ENCODE peak calls at places on chromosomes 5 and 9, in nine cellular contexts. K, Y, A, N, I, J, Z, G and H are unnamed samples.

GRCh38 chr5:35246928-35247644 is 16.8 kb upstream of the PRLR start:
- DNase-seq in I (no peak), A (peak; percentile 55), Z (peak; percentile 81), G (peak; percentile 78), N (no peak), J (no peak), K (peak; percentile 47), Y (peak; percentile 15), H (no peak)

GRCh38 chr5:73093943-73094342 is 26.4 kb upstream of the TMEM171 start:
- DNase-seq in G (no peak), Y (peak; percentile 34), J (no peak), K (peak; percentile 67), A (peak; percentile 88), Z (no peak), I (peak; percentile 85), N (no peak), H (peak; percentile 39)

GRCh38 chr9:13064060-13064459 is 215.4 kb downstream of the MPDZ start:
- DNase-seq in K (no peak), I (no peak), A (no peak), J (no peak), Z (no peak), G (no peak), Y (no peak), N (no peak), H (no peak)

GRCh38 chr9:116644099-116644688 is 42.9 kb upstream of the TRIM32 start:
- DNase-seq in G (no peak), J (no peak), A (peak; percentile 21), K (peak; percentile 70), N (no peak), Y (peak; percentile 74), Z (no peak), I (peak; percentile 9), H (no peak)

GRCh38 chr5:71932649-71933338 is 174.5 kb upstream of the MAP1B start:
- DNase-seq in N (peak; percentile 69), Y (peak; percentile 36), G (peak; percentile 49), K (peak; percentile 79), A (peak; percentile 95), J (no peak), Z (peak; percentile 92), I (peak; percentile 84), H (peak; percentile 84)

GRCh38 chr5:68898961-68899471 is 194.8 kb upstream of the SLC30A5 start:
- DNase-seq in A (peak; percentile 87), I (peak; percentile 62), N (no peak), K (peak; percentile 70), Y (peak; percentile 6), J (no peak), G (no peak), Z (no peak), H (peak; percentile 90)

GRCh38 chr9:125694478-125694877 is 12.5 kb downstream of the MAPKAP1 start:
- DNase-seq in N (no peak), A (no peak), I (peak; percentile 40), J (no peak), Z (no peak), G (no peak), Y (no peak), K (peak; percentile 59), H (no peak)

GRCh38 chr9:131627846-131628820 is 82.8 kb downstream of the PRRT1B start:
- DNase-seq in Y (no peak), K (peak; percentile 82), G (peak; percentile 96), J (no peak), A (peak; percentile 75), N (peak; percentile 90), I (peak; percentile 21), Z (no peak), H (no peak)

GRCh38 chr9:68697846-68698245 is 7.2 kb upstream of the PIP5K1B start:
- DNase-seq in I (no peak), K (no peak), G (no peak), J (no peak), Z (no peak), A (no peak), N (no peak), Y (no peak), H (no peak)

GRCh38 chr5:39494099-39494498 is 69.3 kb upstream of the DAB2 start:
- DNase-seq in I (no peak), N (no peak), Y (peak; percentile 76), J (no peak), A (peak; percentile 42), G (no peak), Z (no peak), K (peak; percentile 67), H (no peak)

GRCh38 chr9:81002242-81002641 is 687.1 kb downstream of the TLE1 start:
- DNase-seq in G (no peak), Z (no peak), Y (no peak), J (no peak), K (peak; percentile 67), N (no peak), A (peak; percentile 63), I (no peak), H (no peak)

GRCh38 chr5:173866249-173867172 is 21.6 kb upstream of the CPEB4 start:
- DNase-seq in N (peak; percentile 31), Y (no peak), A (no peak), I (no peak), J (no peak), Z (no peak), K (no peak), G (no peak), H (no peak)

GRCh38 chr9:4182831-4183230 is 117.0 kb downstream of the GLIS3 start:
- DNase-seq in Z (no peak), G (no peak), Y (no peak), N (no peak), I (no peak), A (no peak), J (no peak), K (no peak), H (no peak)

GRCh38 chr5:72178910-72179815 is 71.9 kb downstream of the MAP1B start:
- DNase-seq in I (peak; percentile 89), Z (peak; percentile 94), Y (peak; percentile 86), K (peak; percentile 94), A (peak; percentile 97), N (no peak), G (peak; percentile 34), J (peak; percentile 83), H (peak; percentile 89)

GRCh38 chr5:143913008-143913752 is 101.2 kb downstream of the HMHB1 start:
- DNase-seq in K (peak; percentile 81), Z (no peak), Y (peak; percentile 65), I (peak; percentile 96), J (no peak), N (no peak), G (no peak), A (peak; percentile 86), H (peak; percentile 95)

GRCh38 chr5:132500931-132501628 is 10.5 kb upstream of the IRF1 start:
- DNase-seq in Y (no peak), Z (peak; percentile 81), I (no peak), G (peak; percentile 65), K (peak; percentile 53), N (peak; percentile 65), A (peak; percentile 58), J (peak; percentile 82), H (peak; percentile 22)

GRCh38 chr5:63262191-63262981 is 683.8 kb downstream of the LRRC70 start:
- DNase-seq in Y (peak; percentile 17), N (no peak), K (peak; percentile 45), Z (no peak), A (peak; percentile 23), I (no peak), J (no peak), G (no peak), H (no peak)

GRCh38 chr9:16532681-16533450 is 337.6 kb downstream of the BNC2 start:
- DNase-seq in Z (no peak), A (peak; percentile 78), Y (peak; percentile 70), K (peak; percentile 82), G (no peak), N (no peak), J (no peak), I (peak; percentile 78), H (peak; percentile 72)

GRCh38 chr9:13410566-13411031 is 131.1 kb upstream of the MPDZ start:
- DNase-seq in N (no peak), A (peak; percentile 77), J (no peak), Z (no peak), Y (peak; percentile 16), K (peak; percentile 74), I (no peak), G (no peak), H (peak; percentile 86)

GRCh38 chr5:78518365-78519197 is 130.0 kb downstream of the LHFPL2 start:
- DNase-seq in Z (peak; percentile 88), Y (peak; percentile 77), A (peak; percentile 89), J (no peak), K (peak; percentile 91), N (peak; percentile 59), G (peak; percentile 60), I (peak; percentile 96), H (peak; percentile 79)

GRCh38 chr9:137453643-137454081 is 5.5 kb downstream of the NSMF start:
- DNase-seq in I (peak; percentile 53), J (peak; percentile 88), Y (no peak), N (peak; percentile 85), Z (peak; percentile 91), G (peak; percentile 52), K (peak; percentile 64), A (no peak), H (peak; percentile 24)

GRCh38 chr5:149128023-149128875 is 13.0 kb upstream of the ABLIM3 start:
- DNase-seq in J (no peak), A (peak; percentile 49), G (no peak), Y (no peak), I (peak; percentile 47), N (no peak), Z (no peak), K (no peak), H (peak; percentile 47)

GRCh38 chr9:70085241-70085640 is 41.6 kb downstream of the MAMDC2 start:
- DNase-seq in Z (no peak), A (peak; percentile 51), G (no peak), N (no peak), I (peak; percentile 38), J (no peak), Y (no peak), K (peak; percentile 53), H (no peak)

GRCh38 chr9:108041551-108041950 is 552.0 kb upstream of the KLF4 start:
- DNase-seq in I (peak; percentile 73), J (no peak), A (peak; percentile 90), Y (peak; percentile 50), N (no peak), G (no peak), K (peak; percentile 63), Z (no peak), H (peak; percentile 70)

GRCh38 chr9:87441251-87441650 is 56.4 kb upstream of the DAPK1 start:
- DNase-seq in J (no peak), I (no peak), G (no peak), Z (no peak), Y (no peak), N (no peak), K (no peak), A (peak; percentile 94), H (peak; percentile 84)

GRCh38 chr9:88998911-88999310 is 7.6 kb downstream of the S1PR3 start:
- DNase-seq in Z (peak; percentile 92), G (peak; percentile 72), A (peak; percentile 67), N (peak; percentile 47), I (no peak), Y (peak; percentile 50), J (no peak), K (peak; percentile 55), H (peak; percentile 69)

GRCh38 chr5:159310492-159310891 is 19.8 kb downstream of the IL12B start:
- DNase-seq in Z (no peak), K (peak; percentile 29), I (peak; percentile 13), Y (no peak), J (no peak), N (no peak), G (peak; percentile 13), A (no peak), H (no peak)

GRCh38 chr5:76547242-76547890 is 75.8 kb downstream of the F2RL2 start:
- DNase-seq in A (no peak), N (no peak), G (peak; percentile 26), Y (no peak), K (no peak), J (no peak), Z (no peak), I (no peak), H (no peak)

GRCh38 chr5:143887901-143888648 is 76.1 kb downstream of the HMHB1 start:
- DNase-seq in Z (no peak), I (peak; percentile 63), K (peak; percentile 89), A (peak; percentile 95), N (no peak), J (no peak), Y (peak; percentile 75), G (no peak), H (no peak)

GRCh38 chr5:14110680-14111079 is 32.5 kb upstream of the TRIO start:
- DNase-seq in Y (peak; percentile 83), K (peak; percentile 73), G (no peak), A (peak; percentile 69), J (no peak), I (peak; percentile 60), Z (no peak), N (no peak), H (peak; percentile 77)

GRCh38 chr9:4196886-4197285 is 103.0 kb downstream of the GLIS3 start:
- DNase-seq in G (no peak), I (no peak), Z (no peak), J (no peak), N (no peak), K (peak; percentile 26), Y (no peak), A (no peak), H (no peak)